ENCODE peak calls at places on chromosomes 7 and 10, in seven cellular contexts. A is adipocyte, C is AG20443, T is NCI-H1092 treated with DMSO at 0.1 percent for 48 hours, F is cerebellar cortex, E is AG04450, H is left colon. N is an unnamed sample.
A peak's percentile ranks its signal among the peaks of the same experiment; 100 is the strongest.

GRCh38 chr7:80287400-80288174 is 153.0 kb downstream of the GNAI1 start:
- DNase-seq in E (no peak), F (no peak), A (no peak), T (no peak), C (no peak), H (no peak), N (no peak)

GRCh38 chr7:3027005-3027404 is 16.7 kb downstream of the CARD11 start:
- DNase-seq in H (no peak), E (no peak), A (no peak), T (no peak), F (no peak), C (no peak), N (no peak)

GRCh38 chr7:12358694-12359093 is 45.0 kb downstream of the VWDE start:
- DNase-seq in H (no peak), C (no peak), A (peak; percentile 17), F (no peak), E (no peak), T (no peak), N (no peak)

GRCh38 chr7:107694395-107694794 is 33.8 kb downstream of the SLC26A4 start:
- DNase-seq in C (peak; percentile 18), T (peak; percentile 41), E (no peak), A (no peak), H (no peak), F (no peak), N (no peak)

GRCh38 chr10:1679821-1680650 is 57.3 kb downstream of the ADARB2 start:
- DNase-seq in C (no peak), F (no peak), E (no peak), H (no peak), A (no peak), T (no peak), N (no peak)

GRCh38 chr7:585229-585711 is 65.6 kb upstream of the PDGFA start:
- DNase-seq in E (no peak), T (no peak), H (no peak), C (no peak), F (no peak), A (no peak), N (no peak)

GRCh38 chr10:112490543-112490942 is 43.5 kb downstream of the VTI1A start:
- DNase-seq in F (no peak), C (no peak), A (peak; percentile 29), T (peak; percentile 78), E (no peak), H (no peak), N (no peak)

GRCh38 chr10:6729967-6730366 is 149.9 kb upstream of the PRKCQ start:
- DNase-seq in C (no peak), A (no peak), H (no peak), E (no peak), T (no peak), F (no peak), N (no peak)

GRCh38 chr10:90484518-90484917 is 373.3 kb downstream of the HTR7 start:
- DNase-seq in F (no peak), E (no peak), T (no peak), A (no peak), C (no peak), H (no peak), N (no peak)

GRCh38 chr7:50793115-50793946 is 10.6 kb upstream of the GRB10 start:
- DNase-seq in E (no peak), F (no peak), H (peak; percentile 75), C (peak; percentile 91), T (no peak), A (peak; percentile 87), N (no peak)

GRCh38 chr10:31927597-31928530 is 767 bp downstream of the ARHGAP12 start:
- DNase-seq in A (peak; percentile 77), H (peak; percentile 75), F (peak; percentile 59), E (no peak), C (peak; percentile 29), T (peak; percentile 12), N (no peak)

GRCh38 chr7:25025218-25025671 is 45.3 kb upstream of the OSBPL3 start:
- DNase-seq in F (no peak), C (peak; percentile 76), T (no peak), H (no peak), A (peak; percentile 82), E (peak; percentile 74), N (no peak)

GRCh38 chr7:128867842-128868623 is 5.4 kb downstream of the ATP6V1F start:
- DNase-seq in A (no peak), C (no peak), T (peak; percentile 54), F (peak; percentile 89), E (no peak), H (peak; percentile 64), N (no peak)

GRCh38 chr7:76003351-76003750 is 9.0 kb upstream of the TMEM120A start:
- DNase-seq in A (no peak), H (no peak), E (no peak), T (no peak), F (no peak), C (peak; percentile 1), N (no peak)

GRCh38 chr10:110006358-110007170 is 1.2 kb upstream of the ADD3 start:
- DNase-seq in T (no peak), A (peak; percentile 86), E (no peak), F (peak; percentile 62), H (no peak), C (peak; percentile 76), N (no peak)

GRCh38 chr10:33280217-33280616 is 54.2 kb downstream of the NRP1 start:
- DNase-seq in C (peak; percentile 21), F (no peak), H (no peak), T (no peak), E (no peak), A (peak; percentile 51), N (no peak)

GRCh38 chr10:70155255-70155838 is 8.8 kb upstream of the TYSND1 start:
- DNase-seq in T (no peak), E (no peak), C (no peak), A (no peak), H (no peak), F (no peak), N (no peak)

GRCh38 chr10:113067516-113067915 is 117.5 kb downstream of the TCF7L2 start:
- DNase-seq in C (no peak), E (no peak), F (no peak), A (no peak), T (no peak), H (no peak), N (no peak)

GRCh38 chr7:115349635-115350034 is 427.7 kb downstream of the MDFIC start:
- DNase-seq in T (no peak), H (no peak), E (no peak), F (no peak), C (no peak), A (no peak), N (no peak)

GRCh38 chr10:34539533-34540315 is 275.4 kb downstream of the PARD3 start:
- DNase-seq in H (no peak), E (no peak), C (peak; percentile 63), F (no peak), A (peak; percentile 59), T (no peak), N (no peak)

GRCh38 chr7:27082171-27082570 is 13.6 kb downstream of the HOXA1 start:
- DNase-seq in C (no peak), H (no peak), A (no peak), T (no peak), E (no peak), F (no peak), N (no peak)

N was measured in LNCaP clone FGC.